ENCODE peak calls at places on chromosome 5, in five cellular contexts. H is K562, O is HepG2, T is GM12891, C is GM12878. U is an unnamed sample.
A peak's percentile ranks its signal among the peaks of the same experiment; 100 is the strongest.

GRCh38 chr5:156755421-156756087 is 94.5 kb upstream of the PPP1R2B start:
- DNase-seq in H (no peak), C (no peak), T (no peak), O (no peak), U (no peak)

GRCh38 chr5:84382363-84383295 is 2.1 kb downstream of the EDIL3 start:
- DNase-seq in C (no peak), O (no peak), H (no peak), T (no peak), U (no peak)

GRCh38 chr5:127515693-127516440 is 1.6 kb upstream of the PRRC1 start:
- DNase-seq in O (peak; percentile 12), T (no peak), H (no peak), C (no peak), U (no peak)

GRCh38 chr5:41071975-41072374 is 833 bp upstream of the MROH2B start:
- DNase-seq in H (no peak), C (no peak), O (no peak), T (no peak), U (no peak)

GRCh38 chr5:69414885-69415583 is at the start of gene MARVELD2:
- DNase-seq in T (peak; percentile 65), O (peak; percentile 81), H (no peak), C (no peak), U (peak; percentile 58)

GRCh38 chr5:68384936-68385594 is 169.5 kb downstream of the PIK3R1 start:
- DNase-seq in T (no peak), C (no peak), O (no peak), H (no peak), U (no peak)

GRCh38 chr5:111572561-111572960 is 60.2 kb upstream of the STARD4 start:
- DNase-seq in H (no peak), O (no peak), C (no peak), T (no peak), U (no peak)

GRCh38 chr5:172145870-172146747 is 41.9 kb downstream of the STK10 start:
- DNase-seq in O (no peak), T (no peak), H (no peak), C (no peak), U (no peak)

GRCh38 chr5:73437126-73438047 is 11.2 kb downstream of the FOXD1 start:
- DNase-seq in T (no peak), C (no peak), O (no peak), H (peak; percentile 63), U (no peak)

GRCh38 chr5:37735649-37736347 is 104.0 kb downstream of the GDNF start:
- DNase-seq in H (peak; percentile 34), T (no peak), C (no peak), O (no peak), U (no peak)

GRCh38 chr5:154202379-154203260 is 12.1 kb downstream of the GALNT10 start:
- DNase-seq in C (no peak), H (peak; percentile 79), T (peak; percentile 39), O (no peak), U (peak; percentile 52)

GRCh38 chr5:152568101-152568500 is 163.0 kb upstream of the NMUR2 start:
- DNase-seq in H (no peak), O (no peak), C (no peak), T (no peak), U (no peak)

GRCh38 chr5:81852277-81853004 is 101.5 kb upstream of the SSBP2 start:
- DNase-seq in O (no peak), C (no peak), T (no peak), H (peak; percentile 82), U (peak; percentile 29)

GRCh38 chr5:57232293-57233033 is 58.6 kb downstream of the GPBP1 start:
- DNase-seq in T (no peak), C (no peak), O (no peak), H (no peak), U (no peak)

GRCh38 chr5:63931841-63932240 is 30.4 kb downstream of the HTR1A start:
- DNase-seq in C (no peak), O (no peak), T (no peak), H (no peak), U (no peak)

GRCh38 chr5:173451651-173452050 is 123.4 kb upstream of the STC2 start:
- DNase-seq in O (no peak), H (no peak), C (no peak), T (no peak), U (no peak)

GRCh38 chr5:112125910-112126309 is 293.2 kb downstream of the EPB41L4A start:
- DNase-seq in O (no peak), C (no peak), H (no peak), T (no peak), U (no peak)

GRCh38 chr5:132426525-132427138 is 57.1 kb downstream of the SLC22A5 start:
- DNase-seq in O (peak; percentile 58), H (peak; percentile 90), T (peak; percentile 30), C (no peak), U (peak; percentile 48)

GRCh38 chr5:8363133-8363532 is 494.2 kb downstream of the MTRR start:
- DNase-seq in C (no peak), O (no peak), H (no peak), T (no peak), U (no peak)

GRCh38 chr5:170348069-170348702 is 41.0 kb downstream of the KCNMB1 start:
- DNase-seq in C (no peak), O (no peak), H (no peak), T (no peak), U (no peak)

GRCh38 chr5:177498013-177498847 is 826 bp upstream of the PDLIM7 start:
- DNase-seq in O (peak; percentile 24), C (no peak), H (peak; percentile 82), T (no peak), U (no peak)

GRCh38 chr5:137888489-137888874 is 775 bp upstream of the PKD2L2 start:
- DNase-seq in T (no peak), O (no peak), C (no peak), H (peak; percentile 36), U (no peak)

GRCh38 chr5:41835625-41836024 is 34.6 kb downstream of the OXCT1 start:
- DNase-seq in C (no peak), T (no peak), O (no peak), H (no peak), U (no peak)

GRCh38 chr5:152124413-152125082 is 199.9 kb upstream of the GLRA1 start:
- DNase-seq in H (no peak), T (no peak), O (no peak), C (no peak), U (no peak)

DNA sequence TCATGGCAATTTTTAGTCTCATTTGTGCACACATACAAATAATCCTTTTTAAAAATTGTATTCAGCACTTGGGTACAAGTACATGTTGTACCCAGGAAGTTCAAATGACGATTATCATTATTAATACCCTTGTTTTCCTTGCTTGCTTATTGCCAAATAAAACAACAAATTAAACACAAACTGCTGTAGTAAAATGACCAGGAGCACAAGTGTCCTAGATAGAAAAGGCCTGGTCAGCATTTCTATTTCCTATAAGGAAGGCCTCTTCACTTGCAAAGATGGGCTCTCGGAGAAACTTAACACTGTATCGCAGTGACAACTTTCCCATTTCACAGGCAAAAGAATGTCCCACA is 34.7 kb upstream of the PLPP1 start:
- DNase-seq in H (no peak), T (no peak), C (no peak), O (no peak), U (no peak)
- TF ChIP-seq POLR2AphosphoS5 in H (no peak), T (no peak), C (no peak), O (no peak), U (no peak)

DNA sequence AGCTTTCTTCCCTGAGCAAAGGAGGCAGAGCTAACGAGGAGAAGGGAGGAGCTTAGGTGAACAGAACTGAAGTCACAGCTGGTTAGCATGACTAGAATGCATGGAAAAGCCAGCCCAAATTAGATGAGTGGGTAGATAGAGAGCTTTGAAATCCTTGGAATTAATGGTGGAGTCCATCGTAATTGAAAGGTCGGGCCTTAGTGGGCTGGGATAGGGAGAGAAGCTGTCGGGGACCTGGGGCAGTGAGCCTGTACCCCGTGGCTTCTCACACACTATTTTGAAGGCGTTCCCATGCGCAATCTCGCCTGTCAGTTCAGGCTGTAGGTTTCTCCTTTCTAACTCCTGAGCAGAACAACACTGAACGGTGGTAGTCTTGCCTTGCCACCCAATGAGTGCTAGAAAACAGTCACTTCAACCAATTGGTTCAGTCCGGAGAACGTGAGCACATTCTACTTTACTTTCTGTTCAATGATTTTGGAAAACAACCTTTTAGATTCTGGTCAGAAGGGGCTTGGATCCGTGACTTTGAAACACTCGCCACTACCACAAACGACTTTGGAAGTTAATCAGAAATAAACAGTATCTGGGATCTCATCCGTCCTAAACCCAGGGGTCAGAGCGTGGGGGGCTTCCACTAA is 655 bp upstream of the RAI14 start:
- DNase-seq in H (peak; percentile 78), T (peak; percentile 15), O (peak; percentile 33), C (no peak), U (no peak)
- TF ChIP-seq TAF1 in H (no peak), T (no peak), O (no peak), C (no peak), U (no peak)

DNA sequence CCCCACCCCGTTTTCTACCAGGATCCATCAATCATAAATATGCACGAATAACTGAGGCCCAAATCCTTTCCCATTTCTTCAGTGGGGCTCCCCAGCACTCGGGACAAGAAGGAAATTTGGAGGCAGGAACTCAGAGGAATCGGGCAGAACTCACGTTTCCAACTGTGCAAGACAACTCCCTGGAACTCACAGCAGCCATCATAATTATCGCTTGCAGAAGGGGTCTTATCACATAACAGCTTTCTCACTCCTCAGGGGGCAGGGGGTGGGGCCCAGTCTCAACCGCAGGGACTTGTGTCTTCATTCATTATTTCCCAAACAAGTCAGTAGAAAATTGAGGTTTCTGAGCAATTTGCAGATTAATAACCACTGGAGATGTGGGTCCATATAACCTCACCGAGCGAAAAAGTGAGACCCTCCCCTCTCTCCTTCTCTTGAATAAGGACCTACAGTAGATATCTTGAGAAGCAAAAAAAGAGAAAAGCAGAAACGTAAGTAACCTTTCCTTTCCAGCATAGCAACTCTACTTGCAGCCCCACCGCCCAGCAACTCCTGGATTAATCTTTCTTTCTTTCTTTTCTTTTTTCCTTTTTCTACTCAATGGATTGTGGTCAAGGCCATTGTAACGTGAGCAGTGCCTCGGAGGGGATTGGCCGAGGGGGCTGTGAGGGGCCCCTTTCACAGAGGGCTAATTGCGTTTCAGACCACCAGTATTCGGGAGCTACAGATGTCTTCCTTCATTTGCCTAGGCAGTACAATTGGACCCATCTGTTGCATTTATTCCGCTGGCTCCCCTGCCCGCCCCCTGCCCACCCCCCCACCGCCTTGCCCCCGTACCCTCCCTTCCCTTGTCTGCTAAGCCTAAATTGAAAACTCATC is 24.7 kb upstream of the TIFAB start:
- DNase-seq in H (peak; percentile 85), T (no peak), O (no peak), C (no peak), U (no peak)
- TF ChIP-seq POLR2A in H (no peak), T (no peak), O (no peak), C (no peak), U (no peak)

GRCh38 chr5:98770911-98771322 is 2.5 kb upstream of the RGMB start:
- DNase-seq in T (no peak), H (no peak), O (no peak), C (no peak), U (no peak)

GRCh38 chr5:98768160-98769005 is 5.1 kb upstream of the RGMB start:
- DNase-seq in T (peak; percentile 30), O (peak; percentile 46), H (peak; percentile 29), C (no peak), U (no peak)

GRCh38 chr5:98770158-98770910 is 3.1 kb upstream of the RGMB start:
- DNase-seq in C (no peak), T (peak; percentile 20), H (no peak), O (peak; percentile 41), U (no peak)

GRCh38 chr5:98769006-98769255 is 4.5 kb upstream of the RGMB start:
- DNase-seq in O (no peak), C (no peak), T (peak; percentile 37), H (no peak), U (peak; percentile 25)

GRCh38 chr5:98769256-98770157 is 4.0 kb upstream of the RGMB start:
- DNase-seq in C (no peak), O (no peak), T (peak; percentile 19), H (no peak), U (peak; percentile 26)
- TF ChIP-seq POLR2AphosphoS5 in C (no peak), O (no peak), T (no peak), H (no peak), U (no peak)

U was measured in GM12892.